ENCODE peak calls at places on chromosomes 7 and 10, in six cellular contexts. One of them, this sample, is unnamed.
A peak's percentile ranks its signal among the peaks of the same experiment; 100 is the strongest.

GRCh38 chr10:31318854-31319601 is at the start of gene ZEB1:
- DNase-seq in A549: peak; percentile 67
- DNase-seq in IMR-90: peak; percentile 93
- DNase-seq in cardiac muscle cell: peak; percentile 95
- DNase-seq in epithelial cell of esophagus: peak; percentile 94
- DNase-seq in fibroblast of the aortic adventitia: peak; percentile 96
- DNase-seq in this sample: peak; percentile 96

GRCh38 chr7:106386958-106387357 is 102.2 kb upstream of the NAMPT start:
- DNase-seq in A549: no peak
- DNase-seq in IMR-90: no peak
- DNase-seq in cardiac muscle cell: no peak
- DNase-seq in epithelial cell of esophagus: no peak
- DNase-seq in fibroblast of the aortic adventitia: no peak
- DNase-seq in this sample: no peak

GRCh38 chr7:55066938-55067337 is 48.1 kb downstream of the EGFR start:
- DNase-seq in A549: no peak
- DNase-seq in IMR-90: no peak
- DNase-seq in cardiac muscle cell: no peak
- DNase-seq in epithelial cell of esophagus: no peak
- DNase-seq in fibroblast of the aortic adventitia: no peak
- DNase-seq in this sample: no peak

GRCh38 chr10:62528441-62528840 is 154.3 kb downstream of the ZNF365 start:
- DNase-seq in A549: no peak
- DNase-seq in IMR-90: no peak
- DNase-seq in cardiac muscle cell: no peak
- DNase-seq in epithelial cell of esophagus: no peak
- DNase-seq in fibroblast of the aortic adventitia: no peak
- DNase-seq in this sample: no peak

GRCh38 chr10:134743-135600 is at the start of gene ZMYND11:
- DNase-seq in A549: no peak
- DNase-seq in IMR-90: peak; percentile 42
- DNase-seq in cardiac muscle cell: peak; percentile 76
- DNase-seq in epithelial cell of esophagus: peak; percentile 59
- DNase-seq in fibroblast of the aortic adventitia: peak; percentile 39
- DNase-seq in this sample: peak; percentile 78

GRCh38 chr7:41148521-41148951 is 554.4 kb downstream of the INHBA start:
- DNase-seq in A549: no peak
- DNase-seq in IMR-90: peak; percentile 91
- DNase-seq in cardiac muscle cell: no peak
- DNase-seq in epithelial cell of esophagus: peak; percentile 97
- DNase-seq in fibroblast of the aortic adventitia: peak; percentile 89
- DNase-seq in this sample: peak; percentile 67

GRCh38 chr7:1610013-1610677 is 40.3 kb upstream of the PSMG3 start:
- DNase-seq in A549: no peak
- DNase-seq in IMR-90: no peak
- DNase-seq in cardiac muscle cell: no peak
- DNase-seq in epithelial cell of esophagus: no peak
- DNase-seq in fibroblast of the aortic adventitia: no peak
- DNase-seq in this sample: no peak

GRCh38 chr10:104076743-104077160 is 8.9 kb downstream of the COL17A1 start:
- DNase-seq in A549: no peak
- DNase-seq in IMR-90: peak; percentile 16
- DNase-seq in cardiac muscle cell: no peak
- DNase-seq in epithelial cell of esophagus: no peak
- DNase-seq in fibroblast of the aortic adventitia: peak; percentile 73
- DNase-seq in this sample: peak; percentile 81

GRCh38 chr10:129516846-129517679 is 50.0 kb downstream of the MGMT start:
- DNase-seq in A549: no peak
- DNase-seq in IMR-90: no peak
- DNase-seq in cardiac muscle cell: no peak
- DNase-seq in epithelial cell of esophagus: no peak
- DNase-seq in fibroblast of the aortic adventitia: no peak
- DNase-seq in this sample: no peak

GRCh38 chr7:44511863-44512468 is 21.5 kb upstream of the NUDCD3 start:
- DNase-seq in A549: no peak
- DNase-seq in IMR-90: no peak
- DNase-seq in cardiac muscle cell: no peak
- DNase-seq in epithelial cell of esophagus: no peak
- DNase-seq in fibroblast of the aortic adventitia: no peak
- DNase-seq in this sample: no peak
- TF ChIP-seq CTCF in A549: no peak
- TF ChIP-seq CTCF in IMR-90: no peak
- TF ChIP-seq CTCF in cardiac muscle cell: no peak
- TF ChIP-seq CTCF in epithelial cell of esophagus: no peak
- TF ChIP-seq CTCF in fibroblast of the aortic adventitia: no peak
- TF ChIP-seq CTCF in this sample: no peak

DNA sequence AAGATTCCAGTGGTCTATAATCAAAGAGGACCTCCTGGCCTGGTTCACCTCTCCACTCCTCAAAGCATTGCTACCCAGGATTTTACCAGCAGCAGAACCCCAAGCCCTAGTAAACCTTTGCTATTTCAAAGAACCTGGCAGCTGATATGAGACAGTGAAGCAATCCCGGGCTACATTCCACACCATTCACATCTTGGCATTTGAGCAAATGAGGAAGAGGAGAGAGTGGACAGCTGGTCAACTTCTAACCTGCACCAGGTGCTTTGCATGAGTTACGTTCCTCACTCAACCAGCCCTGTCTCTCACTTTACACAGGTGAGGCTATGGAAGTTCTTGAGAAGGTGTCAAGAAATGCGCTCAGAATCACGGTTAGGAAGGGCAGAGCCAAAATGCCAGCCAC is 1.1 kb downstream of the CCDC3 start:
- DNase-seq in A549: no peak
- DNase-seq in IMR-90: no peak
- DNase-seq in cardiac muscle cell: no peak
- DNase-seq in epithelial cell of esophagus: no peak
- DNase-seq in fibroblast of the aortic adventitia: no peak
- DNase-seq in this sample: no peak
- H3K4me3 ChIP-seq in A549: no peak overlapping the region
- H3K4me3 ChIP-seq in IMR-90: no peak overlapping the region
- H3K4me3 ChIP-seq in cardiac muscle cell: no peak overlapping the region
- H3K4me3 ChIP-seq in epithelial cell of esophagus: peak overlapping the region; percentile 44
- H3K4me3 ChIP-seq in fibroblast of the aortic adventitia: no peak overlapping the region
- H3K4me3 ChIP-seq in this sample: no peak overlapping the region

DNA sequence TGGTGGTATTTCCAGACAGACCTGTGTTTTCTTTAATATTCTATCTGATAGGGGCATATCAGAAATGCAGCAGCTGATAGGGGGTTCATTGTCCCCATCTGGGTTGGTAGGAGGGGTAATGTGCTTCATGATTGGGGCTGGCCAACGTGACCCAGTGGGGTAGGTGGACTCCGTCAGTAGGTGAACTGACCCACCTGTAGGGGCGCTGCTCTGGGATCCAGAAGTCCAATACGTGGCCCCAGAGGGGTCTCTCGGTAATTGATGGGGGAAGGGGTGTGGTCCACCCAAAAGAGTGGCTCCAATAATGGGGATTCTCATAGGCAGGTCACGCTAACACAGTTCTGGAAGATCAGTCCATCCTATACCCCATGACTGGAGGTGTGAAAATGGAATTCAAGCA is 112.0 kb downstream of the PRLHR start:
- DNase-seq in A549: no peak
- DNase-seq in IMR-90: no peak
- DNase-seq in cardiac muscle cell: no peak
- DNase-seq in epithelial cell of esophagus: no peak
- DNase-seq in fibroblast of the aortic adventitia: no peak
- DNase-seq in this sample: no peak
- TF ChIP-seq CTCF in A549: no peak
- TF ChIP-seq CTCF in IMR-90: no peak
- TF ChIP-seq CTCF in cardiac muscle cell: no peak
- TF ChIP-seq CTCF in epithelial cell of esophagus: no peak
- TF ChIP-seq CTCF in fibroblast of the aortic adventitia: peak; percentile 4
- TF ChIP-seq CTCF in this sample: no peak

GRCh38 chr10:97407211-97407951 is 6.2 kb upstream of the RRP12 start:
- DNase-seq in A549: peak; percentile 93
- DNase-seq in IMR-90: peak; percentile 78
- DNase-seq in cardiac muscle cell: peak; percentile 84
- DNase-seq in epithelial cell of esophagus: peak; percentile 88
- DNase-seq in fibroblast of the aortic adventitia: peak; percentile 84
- DNase-seq in this sample: peak; percentile 88
- H3K4me3 ChIP-seq in A549: peak overlapping the region; percentile 33
- H3K4me3 ChIP-seq in IMR-90: no peak overlapping the region
- H3K4me3 ChIP-seq in cardiac muscle cell: peak overlapping the region; percentile 9
- H3K4me3 ChIP-seq in epithelial cell of esophagus: no peak overlapping the region
- H3K4me3 ChIP-seq in fibroblast of the aortic adventitia: no peak overlapping the region
- H3K4me3 ChIP-seq in this sample: no peak overlapping the region